ENCODE peak calls at places on chromosomes 6 and 20, in six cellular contexts. A is HepG2, L is K562, V is GM12878, R is IMR-90, P is H1. X is an unnamed sample.

GRCh38 chr20:34475979-34476736 is 40.1 kb upstream of the DYNLRB1 start:
- DNase-seq in A (peak; percentile 47), L (no peak), V (no peak), R (peak; percentile 21), P (no peak), X (no peak)

GRCh38 chr6:35071347-35071994 is 69.7 kb downstream of the TCP11 start:
- DNase-seq in A (no peak), L (no peak), V (no peak), R (no peak), P (no peak), X (no peak)

GRCh38 chr6:93787841-93788240 is 368.5 kb upstream of the EPHA7 start:
- DNase-seq in A (no peak), L (no peak), V (no peak), R (no peak), P (no peak), X (no peak)

GRCh38 chr6:164151161-164151728 is 736.7 kb downstream of the QKI start:
- DNase-seq in A (no peak), L (no peak), V (no peak), R (no peak), P (no peak), X (no peak)

GRCh38 chr6:8321671-8322404 is 113.5 kb downstream of the SLC35B3 start:
- DNase-seq in A (no peak), L (no peak), V (no peak), R (no peak), P (no peak), X (no peak)

GRCh38 chr20:59955131-59955796 is 3.0 kb upstream of the CDH26 start:
- DNase-seq in A (peak; percentile 53), L (peak; percentile 52), V (no peak), R (no peak), P (no peak), X (peak; percentile 12)

GRCh38 chr20:9686866-9687265 is 152.0 kb downstream of the PAK5 start:
- DNase-seq in A (no peak), L (no peak), V (no peak), R (no peak), P (no peak), X (no peak)

GRCh38 chr6:169508452-169508851 is 193.4 kb downstream of the WDR27 start:
- DNase-seq in A (no peak), L (no peak), V (no peak), R (no peak), P (no peak), X (no peak)

GRCh38 chr20:51532577-51533191 is 9.8 kb downstream of the NFATC2 start:
- DNase-seq in A (no peak), L (no peak), V (no peak), R (peak; percentile 45), P (no peak), X (no peak)

GRCh38 chr20:53847118-53847842 is 223.1 kb downstream of the BCAS1 start:
- DNase-seq in A (no peak), L (no peak), V (no peak), R (no peak), P (no peak), X (no peak)

GRCh38 chr6:52286798-52287432 is 2.4 kb upstream of the MCM3 start:
- DNase-seq in A (peak; percentile 89), L (peak; percentile 88), V (no peak), R (peak; percentile 72), P (peak; percentile 64), X (peak; percentile 63)

GRCh38 chr6:92790381-92790780 is 629.0 kb downstream of the EPHA7 start:
- DNase-seq in A (no peak), L (no peak), V (no peak), R (no peak), P (no peak), X (no peak)

GRCh38 chr20:24565952-24566351 is 96.5 kb downstream of the SYNDIG1 start:
- DNase-seq in A (no peak), L (no peak), V (no peak), R (no peak), P (peak; percentile 29), X (no peak)

GRCh38 chr6:143901885-143902708 is 37.8 kb downstream of the ZC2HC1B start:
- DNase-seq in A (no peak), L (peak; percentile 28), V (peak; percentile 48), R (peak; percentile 49), P (no peak), X (no peak)

GRCh38 chr6:143900358-143900757 is 36.1 kb downstream of the ZC2HC1B start:
- DNase-seq in A (no peak), L (no peak), V (no peak), R (no peak), P (no peak), X (no peak)

DNA sequence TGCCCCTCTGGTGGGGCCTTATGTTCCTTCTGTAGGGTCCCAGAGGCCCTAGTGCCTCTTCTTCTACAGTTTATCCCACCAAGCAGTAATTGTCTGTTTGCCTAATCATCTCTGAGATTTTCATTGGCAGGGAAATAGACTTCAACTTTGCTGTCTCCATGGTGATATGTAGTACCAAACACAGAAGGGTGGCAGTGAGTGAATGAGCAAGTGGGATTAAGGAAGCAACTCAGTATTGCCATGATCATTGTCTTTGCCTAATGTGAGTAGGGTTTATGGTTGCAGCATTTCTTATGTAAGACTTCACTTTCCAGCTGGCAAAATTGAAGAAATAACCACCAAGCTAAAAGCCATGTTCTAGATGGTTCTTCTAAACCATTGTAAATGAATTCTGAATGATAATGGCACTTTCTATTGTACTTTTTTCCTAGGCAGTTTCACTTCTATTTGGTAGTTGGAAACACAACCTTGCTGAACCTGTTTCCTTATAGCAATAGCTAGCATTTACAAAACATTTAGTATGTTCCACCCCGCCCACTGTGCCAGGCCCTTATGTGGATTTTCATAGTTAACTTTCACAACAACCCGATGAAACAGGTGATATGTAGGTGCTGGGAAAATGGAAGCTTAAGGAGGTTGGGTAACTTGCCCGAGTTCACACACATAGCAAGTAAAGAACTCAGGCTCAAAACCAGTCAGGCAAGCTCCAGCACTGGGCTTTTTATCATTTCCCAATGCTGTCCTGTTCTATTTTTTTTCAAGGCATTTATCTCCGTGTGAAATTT is 32.0 kb downstream of the ZC2HC1B start:
- DNase-seq in A (no peak), L (no peak), V (no peak), R (no peak), P (no peak), X (no peak)
- H2AFZ ChIP-seq in A (no peak overlapping the region), L (no peak overlapping the region), V (no peak overlapping the region), R (no peak overlapping the region), P (peak overlapping the region; percentile 40), X (no peak overlapping the region)

GRCh38 chr20:41176711-41177552 is 39.6 kb downstream of the PLCG1 start:
- DNase-seq in A (no peak), L (no peak), V (no peak), R (no peak), P (peak; percentile 38), X (no peak)
- TF ChIP-seq CEBPB in A (no peak), L (no peak), V (no peak), R (no peak), P (no peak), X (no peak)

DNA sequence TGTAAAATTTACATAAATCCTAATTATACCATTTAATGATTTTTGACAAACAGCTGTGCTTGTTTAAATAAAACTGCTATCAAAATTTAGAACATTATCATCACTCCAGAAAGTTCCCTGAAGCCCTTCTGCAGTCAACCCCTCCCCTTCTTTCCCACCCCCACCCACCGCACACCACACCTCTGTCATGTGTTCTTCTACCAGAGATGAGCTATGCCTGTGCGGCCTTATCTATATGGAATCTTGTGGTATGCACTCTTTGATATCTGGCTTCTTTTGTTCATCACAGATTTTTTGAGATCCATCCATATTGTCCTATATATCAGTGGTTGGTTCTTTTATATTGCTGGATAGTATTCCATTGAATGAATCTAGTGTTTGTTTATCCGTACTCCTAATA is 7.2 kb downstream of the MYLIP start:
- DNase-seq in A (no peak), L (peak; percentile 37), V (no peak), R (no peak), P (no peak), X (no peak)
- H4K20me1 ChIP-seq in A (no peaks in the 10 kb centered on the region), L (peaks cover 75% of the 10 kb centered on the region), V (no peaks in the 10 kb centered on the region), R (peaks cover 49% of the 10 kb centered on the region), P (peaks cover 40% of the 10 kb centered on the region), X (no peaks in the 10 kb centered on the region)

DNA sequence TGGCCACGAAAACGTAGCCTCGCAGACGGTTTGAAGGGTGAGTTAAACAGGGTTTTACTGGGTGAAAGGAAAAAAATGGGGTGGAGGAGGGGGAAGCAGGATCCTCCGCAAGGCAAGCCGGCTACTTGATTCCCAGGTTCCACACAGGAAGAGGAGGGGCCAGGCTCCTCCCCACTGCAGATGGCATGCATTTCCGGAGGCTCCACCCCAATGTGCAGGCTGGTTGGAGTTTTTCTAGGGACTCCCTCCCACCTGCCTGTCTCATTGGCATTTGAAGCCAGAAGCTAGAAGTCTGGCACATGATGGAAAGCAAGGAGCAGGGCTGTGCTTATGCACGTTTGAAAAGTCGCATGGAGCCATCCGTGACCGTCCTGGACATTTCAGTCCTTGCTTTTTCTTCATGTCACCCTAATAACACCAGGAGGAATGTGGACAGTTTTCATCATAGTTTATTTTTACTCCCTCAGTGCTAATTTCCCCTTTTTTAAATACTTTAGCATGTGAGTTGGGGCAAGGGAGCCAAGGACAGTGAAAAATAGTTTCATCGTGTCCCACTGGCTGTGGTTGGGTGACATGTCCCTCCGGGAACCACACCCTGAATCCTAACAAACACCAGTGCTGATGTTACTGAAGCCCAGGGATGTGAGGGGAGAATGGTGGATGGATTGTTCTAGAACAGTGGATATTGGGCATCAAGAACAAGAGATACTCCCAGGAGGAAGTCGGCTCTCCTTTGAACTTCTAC is 100.0 kb upstream of the INSM1 start:
- DNase-seq in A (no peak), L (no peak), V (no peak), R (no peak), P (no peak), X (no peak)
- H2AFZ ChIP-seq in A (no peak overlapping the region), L (no peak overlapping the region), V (no peak overlapping the region), R (no peak overlapping the region), P (peak overlapping the region; percentile 99), X (no peak overlapping the region)